ENCODE peak calls at places on chromosomes 4 and X, in six cellular contexts. V, P, F, T, N and E are unnamed samples.

GRCh38 chr4:26226978-26227377 is 93.8 kb upstream of the RBPJ start:
- DNase-seq in V (no peak), P (no peak), F (no peak), T (peak), N (no peak), E (no peak)

GRCh38 chr4:80219301-80220025 is 22.2 kb downstream of the PRDM8 start:
- DNase-seq in V (no peak), P (no peak), F (no peak), T (no peak), N (no peak), E (no peak)

GRCh38 chr4:118141240-118141639 is 107.0 kb downstream of the NDST3 start:
- DNase-seq in V (no peak), P (no peak), F (no peak), T (no peak), N (no peak), E (no peak)

GRCh38 chrX:107596651-107597050 is 31.7 kb upstream of the PRPS1 start:
- DNase-seq in V (no peak), P (no peak), F (no peak), T (no peak), N (no peak), E (no peak)

GRCh38 chr4:139889194-139889762 is 223.7 kb downstream of the MGST2 start:
- DNase-seq in V (no peak), P (no peak), F (no peak), T (peak), N (no peak), E (no peak)

GRCh38 chr4:48189731-48190130 is 55.7 kb upstream of the TXK start:
- DNase-seq in V (no peak), P (no peak), F (no peak), T (no peak), N (no peak), E (no peak)

GRCh38 chr4:88382621-88383020 is 4.0 kb downstream of the HERC6 start:
- DNase-seq in V (peak), P (peak), F (peak), T (peak), N (peak), E (no peak)

GRCh38 chrX:131704136-131704695 is 160.3 kb downstream of the OR13H1 start:
- DNase-seq in V (no peak), P (peak), F (peak), T (no peak), N (peak), E (no peak)

GRCh38 chr4:39621582-39621981 is 17.1 kb downstream of the SMIM14 start:
- DNase-seq in V (no peak), P (no peak), F (no peak), T (peak), N (no peak), E (peak)

GRCh38 chr4:89134775-89135319 is 23.5 kb downstream of the TIGD2 start:
- DNase-seq in V (no peak), P (no peak), F (no peak), T (peak), N (no peak), E (no peak)

GRCh38 chr4:139585468-139585867 is 29.4 kb upstream of the SETD7 start:
- DNase-seq in V (no peak), P (no peak), F (no peak), T (no peak), N (no peak), E (no peak)

GRCh38 chrX:119062750-119063374 is 9.9 kb upstream of the CT47C1 start:
- DNase-seq in V (no peak), P (no peak), F (no peak), T (no peak), N (no peak), E (no peak)

GRCh38 chrX:57267308-57267707 is 19.2 kb upstream of the FAAH2 start:
- DNase-seq in V (no peak), P (no peak), F (no peak), T (no peak), N (no peak), E (no peak)

GRCh38 chrX:9781941-9782340 is 4.3 kb upstream of the SHROOM2 start:
- DNase-seq in V (no peak), P (no peak), F (no peak), T (no peak), N (no peak), E (no peak)

GRCh38 chr4:13539047-13539720 is 5.1 kb downstream of the NKX3-2 start:
- DNase-seq in V (no peak), P (no peak), F (no peak), T (no peak), N (peak), E (no peak)

GRCh38 chrX:1164322-1165288 is 47.8 kb downstream of the CRLF2 start:
- DNase-seq in V (no peak), P (no peak), F (no peak), T (no peak), N (peak), E (no peak)

GRCh38 chrX:119605398-119605738 is 856 bp downstream of the NKRF start:
- DNase-seq in V (no peak), P (no peak), F (no peak), T (no peak), N (no peak), E (peak)

GRCh38 chrX:107537815-107538214 is 88.4 kb downstream of the FRMPD3 start:
- DNase-seq in V (no peak), P (no peak), F (no peak), T (peak), N (peak), E (peak)

GRCh38 chrX:40145670-40146470 is 48.1 kb upstream of the BCOR start:
- DNase-seq in V (no peak), P (no peak), F (no peak), T (no peak), N (no peak), E (no peak)

GRCh38 chr4:56123051-56123450 is 174.3 kb downstream of the CEP135 start:
- DNase-seq in V (no peak), P (no peak), F (no peak), T (no peak), N (no peak), E (no peak)